ENCODE peak calls at places on chromosomes 3 and 15, in four cellular contexts. Y is HepG2, D is IMR-90, Z is K562. B is an unnamed sample.

GRCh38 chr3:186461141-186461540 is 83.0 kb downstream of the CRYGS start:
- DNase-seq in Y (no peak), D (peak), Z (peak), B (peak)

GRCh38 chr3:67863869-67864268 is 209.5 kb upstream of the SUCLG2 start:
- DNase-seq in Y (peak), D (peak), Z (no peak), B (peak)

GRCh38 chr3:131543714-131544113 is 40.9 kb upstream of the MRPL3 start:
- DNase-seq in Y (no peak), D (peak), Z (no peak), B (no peak)

GRCh38 chr3:26712211-26713026 is 89.8 kb downstream of the LRRC3B start:
- DNase-seq in Y (peak), D (peak), Z (peak), B (peak)

GRCh38 chr15:82393671-82394070 is 35.9 kb upstream of the GOLGA6L9 start:
- DNase-seq in Y (no peak), D (peak), Z (no peak), B (no peak)

GRCh38 chr3:100159564-100160153 is 45.4 kb upstream of the FILIP1L start:
- DNase-seq in Y (no peak), D (peak), Z (no peak), B (no peak)

GRCh38 chr15:52424856-52425431 is 103.7 kb downstream of the MYO5A start:
- DNase-seq in Y (no peak), D (no peak), Z (no peak), B (no peak)

GRCh38 chr15:23567921-23568320 is 2.4 kb downstream of the MKRN3 start:
- DNase-seq in Y (no peak), D (no peak), Z (no peak), B (no peak)

DNA sequence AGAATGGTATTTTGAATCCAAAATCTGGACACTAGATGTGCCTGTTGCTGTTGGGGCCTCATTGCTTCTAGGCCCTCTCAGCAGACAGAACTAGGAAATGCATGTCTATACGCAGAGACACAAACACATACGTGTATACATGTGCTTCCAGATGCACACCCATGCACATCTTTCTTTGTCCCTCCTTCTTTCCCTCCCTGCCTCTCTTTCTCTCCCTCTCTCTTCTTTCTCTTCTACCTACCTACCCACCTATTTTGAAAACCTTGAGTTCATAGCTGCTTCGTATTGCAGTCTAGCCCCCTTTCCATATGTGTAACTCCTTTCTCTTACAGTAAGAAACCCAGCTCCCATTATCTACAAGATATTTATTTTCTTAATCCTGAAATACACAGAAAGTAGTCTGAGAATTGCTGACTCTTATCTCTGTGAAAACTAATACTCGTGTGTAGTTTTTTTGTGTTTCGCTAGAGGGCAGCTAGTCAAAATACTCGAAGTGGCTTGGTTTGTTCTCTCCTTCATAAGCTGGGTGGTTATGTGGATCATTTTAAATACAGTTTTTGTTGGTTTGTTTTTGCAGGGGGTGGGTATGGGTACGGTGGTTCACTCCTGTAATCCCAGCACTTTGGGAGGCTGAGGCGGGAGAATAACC is 18.5 kb downstream of the RPL32 start:
- DNase-seq in Y (peak), D (peak), Z (peak), B (peak)
- TF ChIP-seq MAZ in Y (no peak), D (no peak), Z (no peak), B (no peak)

GRCh38 chr15:59312199-59312598 is 60.5 kb downstream of the MYO1E start:
- DNase-seq in Y (no peak), D (no peak), Z (no peak), B (no peak)

GRCh38 chr15:59311245-59311644 is 61.4 kb downstream of the MYO1E start:
- DNase-seq in Y (no peak), D (no peak), Z (no peak), B (no peak)

GRCh38 chr15:59317211-59317610 is 55.5 kb downstream of the MYO1E start:
- DNase-seq in Y (no peak), D (peak), Z (no peak), B (no peak)

GRCh38 chr15:59315914-59316428 is 56.7 kb downstream of the MYO1E start:
- DNase-seq in Y (no peak), D (peak), Z (no peak), B (no peak)

GRCh38 chr15:59313703-59314332 is 58.9 kb downstream of the MYO1E start:
- DNase-seq in Y (peak), D (peak), Z (no peak), B (peak)
- TF ChIP-seq MAZ in Y (no peak), D (no peak), Z (no peak), B (no peak)

GRCh38 chr3:177529716-177530335 is 332.5 kb upstream of the TBL1XR1 start:
- DNase-seq in Y (no peak), D (peak), Z (no peak), B (no peak)

GRCh38 chr3:177528306-177529070 is 331.2 kb upstream of the TBL1XR1 start:
- DNase-seq in Y (no peak), D (peak), Z (no peak), B (no peak)

GRCh38 chr3:177527182-177527581 is 329.9 kb upstream of the TBL1XR1 start:
- DNase-seq in Y (no peak), D (no peak), Z (no peak), B (no peak)

GRCh38 chr3:177529071-177529550 is 331.8 kb upstream of the TBL1XR1 start:
- DNase-seq in Y (no peak), D (no peak), Z (no peak), B (no peak)

GRCh38 chr3:177530908-177531307 is 333.6 kb upstream of the TBL1XR1 start:
- DNase-seq in Y (no peak), D (no peak), Z (no peak), B (no peak)
- TF ChIP-seq MAZ in Y (no peak), D (no peak), Z (no peak), B (no peak)

DNA sequence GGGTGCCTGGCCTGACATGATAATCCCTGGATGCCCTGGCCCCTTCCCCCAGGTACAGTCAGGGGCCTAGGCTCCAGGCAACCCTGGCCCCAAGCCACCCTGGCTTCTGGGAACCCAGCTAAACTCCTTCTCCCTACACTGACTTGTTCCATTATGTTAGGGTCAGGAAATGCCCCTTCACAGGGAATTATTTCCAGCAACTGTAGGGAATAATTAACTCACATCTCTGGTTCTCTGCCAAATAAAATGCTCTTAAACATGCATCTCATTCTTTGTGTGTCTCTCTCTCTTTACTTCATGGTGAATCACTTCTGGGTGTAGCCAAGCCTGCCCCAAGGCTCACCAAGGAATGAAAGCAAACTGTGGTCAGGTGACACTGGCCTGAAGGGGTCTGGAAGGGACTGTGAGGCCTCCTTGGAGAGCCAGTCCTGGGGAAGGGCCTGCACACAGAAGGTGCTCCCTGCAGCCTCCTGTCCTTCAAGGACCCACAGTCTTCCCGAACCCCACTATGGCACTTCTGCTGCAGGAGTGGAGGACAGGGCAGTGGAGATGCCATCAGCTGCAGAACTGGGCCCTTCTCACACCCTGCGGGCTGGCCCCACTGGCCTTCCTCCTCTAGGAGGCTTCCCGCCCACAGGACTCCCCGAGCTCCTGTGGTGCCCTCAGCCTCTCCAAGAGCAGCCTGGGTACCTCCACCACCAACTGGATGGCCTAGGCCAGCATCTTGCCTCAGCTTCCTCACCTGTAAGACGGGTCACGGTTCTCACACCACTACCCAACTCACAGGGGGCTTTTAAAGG is 17.6 kb downstream of the TKT start:
- DNase-seq in Y (peak), D (peak), Z (no peak), B (peak)
- TF ChIP-seq MAZ in Y (no peak), D (no peak), Z (no peak), B (no peak)

B was measured in A549.